ENCODE peak calls at places on chromosome 16, in seven cellular contexts. M, N, D, X, V, J and I are unnamed samples.

GRCh38 chr16:57593021-57593420 is 35.4 kb upstream of the ADGRG1 start:
- DNase-seq in X (no peak), J (no peak), N (no peak), M (no peak), D (no peak), V (no peak), I (no peak)

GRCh38 chr16:12060751-12061150 is 84.2 kb downstream of the SNX29 start:
- DNase-seq in M (no peak), J (no peak), X (no peak), N (no peak), V (no peak), D (no peak), I (no peak)

GRCh38 chr16:30166202-30166902 is 17.1 kb upstream of the CORO1A start:
- DNase-seq in N (peak; percentile 97), X (no peak), V (no peak), M (no peak), D (no peak), J (peak; percentile 72), I (no peak)

GRCh38 chr16:78461496-78461938 is 362.1 kb downstream of the WWOX start:
- DNase-seq in V (no peak), J (no peak), D (no peak), M (peak; percentile 17), N (peak; percentile 8), X (no peak), I (no peak)

GRCh38 chr16:74743045-74743667 is 31.5 kb downstream of the FA2H start:
- DNase-seq in J (no peak), V (no peak), N (no peak), X (no peak), M (no peak), D (no peak), I (no peak)

GRCh38 chr16:89094252-89094901 is 725 bp downstream of the ACSF3 start:
- DNase-seq in X (peak; percentile 23), J (no peak), V (peak; percentile 23), M (no peak), N (peak; percentile 55), D (no peak), I (no peak)

GRCh38 chr16:49462989-49463371 is 89.4 kb downstream of the C16orf78 start:
- DNase-seq in D (no peak), V (no peak), N (no peak), M (no peak), X (no peak), J (no peak), I (no peak)

GRCh38 chr16:51697454-51697853 is 546.4 kb upstream of the SALL1 start:
- DNase-seq in N (no peak), M (no peak), X (no peak), V (no peak), D (no peak), J (no peak), I (no peak)

GRCh38 chr16:89645122-89645521 is 12.4 kb downstream of the CHMP1A start:
- DNase-seq in V (no peak), N (no peak), D (no peak), M (no peak), J (no peak), X (no peak), I (no peak)

GRCh38 chr16:84599528-84600202 is 18.2 kb downstream of the COTL1 start:
- DNase-seq in X (no peak), V (peak; percentile 55), J (peak; percentile 83), M (peak; percentile 93), N (peak; percentile 98), D (no peak), I (no peak)

GRCh38 chr16:17666293-17666692 is 195.5 kb upstream of the XYLT1 start:
- DNase-seq in V (no peak), M (no peak), J (no peak), D (no peak), X (no peak), N (no peak), I (no peak)

GRCh38 chr16:20383106-20384029 is 21.2 kb downstream of the PDILT start:
- DNase-seq in D (peak; percentile 65), X (peak; percentile 19), J (peak; percentile 79), V (peak; percentile 17), N (peak; percentile 68), M (no peak), I (peak; percentile 14)

GRCh38 chr16:88468289-88469129 is 15.4 kb downstream of the ZFPM1 start:
- DNase-seq in X (no peak), N (peak; percentile 87), J (peak; percentile 29), D (no peak), V (no peak), M (no peak), I (no peak)

GRCh38 chr16:10388987-10389386 is 3.1 kb downstream of the ATF7IP2 start:
- DNase-seq in D (no peak), J (no peak), V (no peak), X (no peak), M (no peak), N (no peak), I (no peak)

GRCh38 chr16:87487361-87487924 is 5.4 kb downstream of the ZCCHC14 start:
- DNase-seq in N (no peak), J (peak; percentile 46), X (no peak), M (no peak), D (peak; percentile 80), V (no peak), I (no peak)